ENCODE peak calls at places on chromosomes 3 and 15, in eight cellular contexts. T is T-helper 2 cell, F is ureter, U is NCI-H774, Q is uterus, H is mesothelial cell of epicardium, S is pulmonary artery endothelial cell, Y is astrocyte of the spinal cord. X is an unnamed sample.

GRCh38 chr3:153911111-153911510 is 210.1 kb upstream of the ARHGEF26 start:
- DNase-seq in S (no peak), F (no peak), Q (no peak), H (no peak), U (no peak), T (no peak), Y (no peak), X (no peak)

GRCh38 chr15:49637857-49638256 is 17.0 kb downstream of the DTWD1 start:
- DNase-seq in Y (no peak), T (no peak), F (no peak), U (no peak), H (no peak), S (no peak), Q (no peak), X (no peak)

GRCh38 chr3:153158961-153159735 is 2.9 kb upstream of the RAP2B start:
- DNase-seq in T (no peak), Y (no peak), H (no peak), F (no peak), U (no peak), S (no peak), Q (no peak), X (no peak)

GRCh38 chr15:22877607-22878006 is 39.1 kb downstream of the NIPA2 start:
- DNase-seq in Q (no peak), S (no peak), F (no peak), T (no peak), U (no peak), H (no peak), Y (no peak), X (no peak)

GRCh38 chr3:42991369-42992315 is 12.5 kb downstream of the GASK1A start:
- DNase-seq in F (no peak), U (no peak), T (no peak), Q (peak), S (no peak), H (no peak), Y (no peak), X (no peak)

GRCh38 chr15:90813796-90814192 is 54.6 kb upstream of the FURIN start:
- DNase-seq in F (no peak), H (no peak), Y (no peak), T (no peak), S (no peak), Q (no peak), U (no peak), X (no peak)

GRCh38 chr3:71887256-71887655 is 102.3 kb upstream of the PROK2 start:
- DNase-seq in T (no peak), F (no peak), Y (no peak), S (no peak), U (no peak), Q (no peak), H (no peak), X (no peak)

GRCh38 chr3:61627768-61628185 is 66.4 kb downstream of the PTPRG start:
- DNase-seq in T (no peak), Q (no peak), U (no peak), Y (peak), S (no peak), H (no peak), F (no peak), X (no peak)

GRCh38 chr3:30611613-30612421 is 5.4 kb downstream of the TGFBR2 start:
- DNase-seq in H (no peak), F (no peak), T (no peak), Q (no peak), S (no peak), U (no peak), Y (no peak), X (no peak)

GRCh38 chr3:149529099-149529498 is 54.6 kb downstream of the TM4SF4 start:
- DNase-seq in U (no peak), H (no peak), F (no peak), T (no peak), Q (no peak), Y (no peak), S (no peak), X (no peak)

GRCh38 chr15:74289671-74290070 is 53.5 kb downstream of the CCDC33 start:
- DNase-seq in Y (no peak), Q (no peak), T (no peak), S (no peak), H (no peak), U (no peak), F (no peak), X (no peak)

GRCh38 chr3:71859128-71859519 is 74.2 kb upstream of the PROK2 start:
- DNase-seq in Q (no peak), U (peak), Y (no peak), H (no peak), T (no peak), F (no peak), S (no peak), X (no peak)

GRCh38 chr15:42908538-42908937 is 12.0 kb downstream of the TTBK2 start:
- DNase-seq in T (no peak), Y (no peak), F (no peak), Q (no peak), H (no peak), S (no peak), U (no peak), X (no peak)

GRCh38 chr3:147775816-147776530 is 366.8 kb downstream of the ZIC1 start:
- DNase-seq in F (no peak), Y (peak), U (no peak), T (no peak), S (no peak), Q (no peak), H (no peak), X (no peak)

GRCh38 chr15:41656188-41656587 is 4.0 kb upstream of the MGA start:
- DNase-seq in U (no peak), Y (no peak), F (no peak), S (no peak), Q (no peak), T (no peak), H (no peak), X (no peak)

GRCh38 chr3:193347507-193348501 is 30.7 kb downstream of the ATP13A5 start:
- DNase-seq in H (no peak), S (no peak), Q (no peak), F (no peak), T (no peak), Y (peak), U (peak), X (no peak)

GRCh38 chr3:141112686-141113255 is 61.6 kb downstream of the SPSB4 start:
- DNase-seq in H (no peak), Q (no peak), F (no peak), U (no peak), Y (no peak), T (no peak), S (no peak), X (no peak)

X was measured in thoracic aorta.